ENCODE peak calls at places on chromosomes 3 and 15, in eight cellular contexts. One of them, this sample, is unnamed.
A peak's percentile ranks its signal among the peaks of the same experiment; 100 is the strongest.

GRCh38 chr15:42207674-42208579 is at the start of gene VPS39:
- DNase-seq in H9: peak; percentile 92
- DNase-seq in EL: peak; percentile 83
- DNase-seq in naive thymus-derived CD8-positive, alpha-beta T cell: peak; percentile 72
- DNase-seq in esophagus squamous epithelium: peak; percentile 35
- DNase-seq in activated T-cell treated with anti-CD3 and anti-CD28 coated beads for 48 hours: peak; percentile 78
- DNase-seq in pons: peak; percentile 81
- DNase-seq in SHP77: peak; percentile 86
- DNase-seq in this sample: peak; percentile 83

GRCh38 chr3:154904328-154904727 is 175.8 kb upstream of the MME start:
- DNase-seq in H9: peak; percentile 32
- DNase-seq in EL: peak; percentile 39
- DNase-seq in naive thymus-derived CD8-positive, alpha-beta T cell: no peak
- DNase-seq in esophagus squamous epithelium: no peak
- DNase-seq in activated T-cell treated with anti-CD3 and anti-CD28 coated beads for 48 hours: no peak
- DNase-seq in pons: no peak
- DNase-seq in SHP77: peak; percentile 0
- DNase-seq in this sample: no peak

GRCh38 chr3:72111265-72111972 is 326.5 kb upstream of the PROK2 start:
- DNase-seq in H9: no peak
- DNase-seq in EL: no peak
- DNase-seq in naive thymus-derived CD8-positive, alpha-beta T cell: no peak
- DNase-seq in esophagus squamous epithelium: no peak
- DNase-seq in activated T-cell treated with anti-CD3 and anti-CD28 coated beads for 48 hours: no peak
- DNase-seq in pons: no peak
- DNase-seq in SHP77: no peak
- DNase-seq in this sample: no peak

GRCh38 chr15:82647045-82647834 is at the start of gene CPEB1:
- DNase-seq in H9: peak; percentile 52
- DNase-seq in EL: peak; percentile 31
- DNase-seq in naive thymus-derived CD8-positive, alpha-beta T cell: peak; percentile 43
- DNase-seq in esophagus squamous epithelium: no peak
- DNase-seq in activated T-cell treated with anti-CD3 and anti-CD28 coated beads for 48 hours: peak; percentile 27
- DNase-seq in pons: peak; percentile 73
- DNase-seq in SHP77: no peak
- DNase-seq in this sample: peak; percentile 74

GRCh38 chr3:140298043-140298442 is 363.1 kb downstream of the CLSTN2 start:
- DNase-seq in H9: no peak
- DNase-seq in EL: no peak
- DNase-seq in naive thymus-derived CD8-positive, alpha-beta T cell: no peak
- DNase-seq in esophagus squamous epithelium: no peak
- DNase-seq in activated T-cell treated with anti-CD3 and anti-CD28 coated beads for 48 hours: no peak
- DNase-seq in pons: no peak
- DNase-seq in SHP77: no peak
- DNase-seq in this sample: no peak

GRCh38 chr3:98980915-98981596 is 79.6 kb upstream of the DCBLD2 start:
- DNase-seq in H9: no peak
- DNase-seq in EL: peak; percentile 89
- DNase-seq in naive thymus-derived CD8-positive, alpha-beta T cell: no peak
- DNase-seq in esophagus squamous epithelium: no peak
- DNase-seq in activated T-cell treated with anti-CD3 and anti-CD28 coated beads for 48 hours: no peak
- DNase-seq in pons: no peak
- DNase-seq in SHP77: no peak
- DNase-seq in this sample: peak; percentile 60

GRCh38 chr3:108223928-108224327 is 1.7 kb upstream of the IFT57 start:
- DNase-seq in H9: no peak
- DNase-seq in EL: peak; percentile 21
- DNase-seq in naive thymus-derived CD8-positive, alpha-beta T cell: no peak
- DNase-seq in esophagus squamous epithelium: no peak
- DNase-seq in activated T-cell treated with anti-CD3 and anti-CD28 coated beads for 48 hours: no peak
- DNase-seq in pons: peak; percentile 29
- DNase-seq in SHP77: no peak
- DNase-seq in this sample: no peak

GRCh38 chr3:29168686-29169085 is 112.2 kb upstream of the RBMS3 start:
- DNase-seq in H9: no peak
- DNase-seq in EL: peak; percentile 39
- DNase-seq in naive thymus-derived CD8-positive, alpha-beta T cell: no peak
- DNase-seq in esophagus squamous epithelium: no peak
- DNase-seq in activated T-cell treated with anti-CD3 and anti-CD28 coated beads for 48 hours: no peak
- DNase-seq in pons: no peak
- DNase-seq in SHP77: no peak
- DNase-seq in this sample: no peak